ENCODE peak calls at places on chromosomes 3 and 15, in nine cellular contexts. One of them, this sample, is unnamed.

GRCh38 chr3:124963755-124964154 is 29.2 kb upstream of the MUC13 start:
- DNase-seq in astrocyte of the hippocampus: no peak
- DNase-seq in foreskin fibroblast: no peak
- DNase-seq in left colon: peak; percentile 40
- DNase-seq in activated effector memory CD4-positive, alpha-beta T cell treated with Interleukin-2 at 50 U/mL for 16 hours: no peak
- DNase-seq in effector CD4-positive, alpha-beta T cell: no peak
- DNase-seq in stimulated activated CD8-positive, alpha-beta memory T cell treated with anti-CD3 and anti-CD28 coated beads, Interleukin-4, amount 100 ng/mL, for 24 hours: no peak
- DNase-seq in WTC11: no peak
- DNase-seq in stimulated activated CD4-positive, alpha-beta T cell treated with anti-CD3 and anti-CD28 coated beads, Interleukin-1b, Interleukin-23, amount 100 ng/mL, for 1 hour: no peak
- DNase-seq in this sample: no peak

GRCh38 chr15:70974004-70974832 is 81.6 kb downstream of the LRRC49 start:
- DNase-seq in astrocyte of the hippocampus: peak; percentile 67
- DNase-seq in foreskin fibroblast: peak; percentile 41
- DNase-seq in left colon: no peak
- DNase-seq in activated effector memory CD4-positive, alpha-beta T cell treated with Interleukin-2 at 50 U/mL for 16 hours: no peak
- DNase-seq in effector CD4-positive, alpha-beta T cell: no peak
- DNase-seq in stimulated activated CD8-positive, alpha-beta memory T cell treated with anti-CD3 and anti-CD28 coated beads, Interleukin-4, amount 100 ng/mL, for 24 hours: no peak
- DNase-seq in WTC11: no peak
- DNase-seq in stimulated activated CD4-positive, alpha-beta T cell treated with anti-CD3 and anti-CD28 coated beads, Interleukin-1b, Interleukin-23, amount 100 ng/mL, for 1 hour: no peak
- DNase-seq in this sample: no peak

GRCh38 chr3:68997887-68998286 is 15.6 kb downstream of the EOGT start:
- DNase-seq in astrocyte of the hippocampus: no peak
- DNase-seq in foreskin fibroblast: no peak
- DNase-seq in left colon: no peak
- DNase-seq in activated effector memory CD4-positive, alpha-beta T cell treated with Interleukin-2 at 50 U/mL for 16 hours: no peak
- DNase-seq in effector CD4-positive, alpha-beta T cell: no peak
- DNase-seq in stimulated activated CD8-positive, alpha-beta memory T cell treated with anti-CD3 and anti-CD28 coated beads, Interleukin-4, amount 100 ng/mL, for 24 hours: no peak
- DNase-seq in WTC11: no peak
- DNase-seq in stimulated activated CD4-positive, alpha-beta T cell treated with anti-CD3 and anti-CD28 coated beads, Interleukin-1b, Interleukin-23, amount 100 ng/mL, for 1 hour: no peak
- DNase-seq in this sample: no peak

GRCh38 chr3:158958873-158959272 is 157.0 kb downstream of the MFSD1 start:
- DNase-seq in astrocyte of the hippocampus: no peak
- DNase-seq in foreskin fibroblast: no peak
- DNase-seq in left colon: no peak
- DNase-seq in activated effector memory CD4-positive, alpha-beta T cell treated with Interleukin-2 at 50 U/mL for 16 hours: no peak
- DNase-seq in effector CD4-positive, alpha-beta T cell: no peak
- DNase-seq in stimulated activated CD8-positive, alpha-beta memory T cell treated with anti-CD3 and anti-CD28 coated beads, Interleukin-4, amount 100 ng/mL, for 24 hours: no peak
- DNase-seq in WTC11: no peak
- DNase-seq in stimulated activated CD4-positive, alpha-beta T cell treated with anti-CD3 and anti-CD28 coated beads, Interleukin-1b, Interleukin-23, amount 100 ng/mL, for 1 hour: no peak
- DNase-seq in this sample: no peak

GRCh38 chr15:70034596-70034995 is 63.1 kb downstream of the TLE3 start:
- DNase-seq in astrocyte of the hippocampus: no peak
- DNase-seq in foreskin fibroblast: no peak
- DNase-seq in left colon: no peak
- DNase-seq in activated effector memory CD4-positive, alpha-beta T cell treated with Interleukin-2 at 50 U/mL for 16 hours: no peak
- DNase-seq in effector CD4-positive, alpha-beta T cell: no peak
- DNase-seq in stimulated activated CD8-positive, alpha-beta memory T cell treated with anti-CD3 and anti-CD28 coated beads, Interleukin-4, amount 100 ng/mL, for 24 hours: no peak
- DNase-seq in WTC11: no peak
- DNase-seq in stimulated activated CD4-positive, alpha-beta T cell treated with anti-CD3 and anti-CD28 coated beads, Interleukin-1b, Interleukin-23, amount 100 ng/mL, for 1 hour: no peak
- DNase-seq in this sample: no peak

GRCh38 chr3:122802323-122802722 is 7.5 kb downstream of the SLC49A4 start:
- DNase-seq in astrocyte of the hippocampus: no peak
- DNase-seq in foreskin fibroblast: no peak
- DNase-seq in left colon: no peak
- DNase-seq in activated effector memory CD4-positive, alpha-beta T cell treated with Interleukin-2 at 50 U/mL for 16 hours: no peak
- DNase-seq in effector CD4-positive, alpha-beta T cell: no peak
- DNase-seq in stimulated activated CD8-positive, alpha-beta memory T cell treated with anti-CD3 and anti-CD28 coated beads, Interleukin-4, amount 100 ng/mL, for 24 hours: no peak
- DNase-seq in WTC11: no peak
- DNase-seq in stimulated activated CD4-positive, alpha-beta T cell treated with anti-CD3 and anti-CD28 coated beads, Interleukin-1b, Interleukin-23, amount 100 ng/mL, for 1 hour: no peak
- DNase-seq in this sample: no peak

GRCh38 chr3:53798144-53798543 is 48.1 kb downstream of the CHDH start:
- DNase-seq in astrocyte of the hippocampus: no peak
- DNase-seq in foreskin fibroblast: no peak
- DNase-seq in left colon: no peak
- DNase-seq in activated effector memory CD4-positive, alpha-beta T cell treated with Interleukin-2 at 50 U/mL for 16 hours: no peak
- DNase-seq in effector CD4-positive, alpha-beta T cell: no peak
- DNase-seq in stimulated activated CD8-positive, alpha-beta memory T cell treated with anti-CD3 and anti-CD28 coated beads, Interleukin-4, amount 100 ng/mL, for 24 hours: no peak
- DNase-seq in WTC11: no peak
- DNase-seq in stimulated activated CD4-positive, alpha-beta T cell treated with anti-CD3 and anti-CD28 coated beads, Interleukin-1b, Interleukin-23, amount 100 ng/mL, for 1 hour: no peak
- DNase-seq in this sample: no peak

GRCh38 chr3:153901991-153902390 is 219.2 kb upstream of the ARHGEF26 start:
- DNase-seq in astrocyte of the hippocampus: peak; percentile 15
- DNase-seq in foreskin fibroblast: peak; percentile 9
- DNase-seq in left colon: no peak
- DNase-seq in activated effector memory CD4-positive, alpha-beta T cell treated with Interleukin-2 at 50 U/mL for 16 hours: no peak
- DNase-seq in effector CD4-positive, alpha-beta T cell: no peak
- DNase-seq in stimulated activated CD8-positive, alpha-beta memory T cell treated with anti-CD3 and anti-CD28 coated beads, Interleukin-4, amount 100 ng/mL, for 24 hours: no peak
- DNase-seq in WTC11: no peak
- DNase-seq in stimulated activated CD4-positive, alpha-beta T cell treated with anti-CD3 and anti-CD28 coated beads, Interleukin-1b, Interleukin-23, amount 100 ng/mL, for 1 hour: no peak
- DNase-seq in this sample: no peak

GRCh38 chr3:112926000-112926399 is 48.9 kb downstream of the CD200R1 start:
- DNase-seq in astrocyte of the hippocampus: peak; percentile 2
- DNase-seq in foreskin fibroblast: no peak
- DNase-seq in left colon: no peak
- DNase-seq in activated effector memory CD4-positive, alpha-beta T cell treated with Interleukin-2 at 50 U/mL for 16 hours: no peak
- DNase-seq in effector CD4-positive, alpha-beta T cell: no peak
- DNase-seq in stimulated activated CD8-positive, alpha-beta memory T cell treated with anti-CD3 and anti-CD28 coated beads, Interleukin-4, amount 100 ng/mL, for 24 hours: no peak
- DNase-seq in WTC11: no peak
- DNase-seq in stimulated activated CD4-positive, alpha-beta T cell treated with anti-CD3 and anti-CD28 coated beads, Interleukin-1b, Interleukin-23, amount 100 ng/mL, for 1 hour: no peak
- DNase-seq in this sample: no peak

GRCh38 chr3:150761831-150762661 is 923 bp downstream of the SIAH2 start:
- DNase-seq in astrocyte of the hippocampus: peak; percentile 72
- DNase-seq in foreskin fibroblast: peak; percentile 46
- DNase-seq in left colon: peak; percentile 64
- DNase-seq in activated effector memory CD4-positive, alpha-beta T cell treated with Interleukin-2 at 50 U/mL for 16 hours: peak; percentile 25
- DNase-seq in effector CD4-positive, alpha-beta T cell: peak; percentile 13
- DNase-seq in stimulated activated CD8-positive, alpha-beta memory T cell treated with anti-CD3 and anti-CD28 coated beads, Interleukin-4, amount 100 ng/mL, for 24 hours: peak; percentile 21
- DNase-seq in WTC11: peak; percentile 31
- DNase-seq in stimulated activated CD4-positive, alpha-beta T cell treated with anti-CD3 and anti-CD28 coated beads, Interleukin-1b, Interleukin-23, amount 100 ng/mL, for 1 hour: no peak
- DNase-seq in this sample: peak; percentile 22

GRCh38 chr3:4350789-4351163 is 47.6 kb downstream of the SETMAR start:
- DNase-seq in astrocyte of the hippocampus: peak; percentile 75
- DNase-seq in foreskin fibroblast: peak; percentile 32
- DNase-seq in left colon: no peak
- DNase-seq in activated effector memory CD4-positive, alpha-beta T cell treated with Interleukin-2 at 50 U/mL for 16 hours: peak; percentile 9
- DNase-seq in effector CD4-positive, alpha-beta T cell: peak; percentile 31
- DNase-seq in stimulated activated CD8-positive, alpha-beta memory T cell treated with anti-CD3 and anti-CD28 coated beads, Interleukin-4, amount 100 ng/mL, for 24 hours: no peak
- DNase-seq in WTC11: no peak
- DNase-seq in stimulated activated CD4-positive, alpha-beta T cell treated with anti-CD3 and anti-CD28 coated beads, Interleukin-1b, Interleukin-23, amount 100 ng/mL, for 1 hour: peak; percentile 1
- DNase-seq in this sample: peak; percentile 70

GRCh38 chr3:127747751-127748521 is 74.4 kb downstream of the MGLL start:
- DNase-seq in astrocyte of the hippocampus: peak; percentile 86
- DNase-seq in foreskin fibroblast: peak; percentile 94
- DNase-seq in left colon: peak; percentile 55
- DNase-seq in activated effector memory CD4-positive, alpha-beta T cell treated with Interleukin-2 at 50 U/mL for 16 hours: no peak
- DNase-seq in effector CD4-positive, alpha-beta T cell: no peak
- DNase-seq in stimulated activated CD8-positive, alpha-beta memory T cell treated with anti-CD3 and anti-CD28 coated beads, Interleukin-4, amount 100 ng/mL, for 24 hours: no peak
- DNase-seq in WTC11: no peak
- DNase-seq in stimulated activated CD4-positive, alpha-beta T cell treated with anti-CD3 and anti-CD28 coated beads, Interleukin-1b, Interleukin-23, amount 100 ng/mL, for 1 hour: no peak
- DNase-seq in this sample: no peak

GRCh38 chr15:89812126-89812846 is 2.4 kb downstream of the ANPEP start:
- DNase-seq in astrocyte of the hippocampus: no peak
- DNase-seq in foreskin fibroblast: peak; percentile 67
- DNase-seq in left colon: peak; percentile 53
- DNase-seq in activated effector memory CD4-positive, alpha-beta T cell treated with Interleukin-2 at 50 U/mL for 16 hours: no peak
- DNase-seq in effector CD4-positive, alpha-beta T cell: no peak
- DNase-seq in stimulated activated CD8-positive, alpha-beta memory T cell treated with anti-CD3 and anti-CD28 coated beads, Interleukin-4, amount 100 ng/mL, for 24 hours: no peak
- DNase-seq in WTC11: no peak
- DNase-seq in stimulated activated CD4-positive, alpha-beta T cell treated with anti-CD3 and anti-CD28 coated beads, Interleukin-1b, Interleukin-23, amount 100 ng/mL, for 1 hour: no peak
- DNase-seq in this sample: no peak

GRCh38 chr3:4703054-4703480 is 209.9 kb downstream of the ITPR1 start:
- DNase-seq in astrocyte of the hippocampus: no peak
- DNase-seq in foreskin fibroblast: no peak
- DNase-seq in left colon: no peak
- DNase-seq in activated effector memory CD4-positive, alpha-beta T cell treated with Interleukin-2 at 50 U/mL for 16 hours: no peak
- DNase-seq in effector CD4-positive, alpha-beta T cell: no peak
- DNase-seq in stimulated activated CD8-positive, alpha-beta memory T cell treated with anti-CD3 and anti-CD28 coated beads, Interleukin-4, amount 100 ng/mL, for 24 hours: no peak
- DNase-seq in WTC11: no peak
- DNase-seq in stimulated activated CD4-positive, alpha-beta T cell treated with anti-CD3 and anti-CD28 coated beads, Interleukin-1b, Interleukin-23, amount 100 ng/mL, for 1 hour: no peak
- DNase-seq in this sample: no peak

GRCh38 chr3:13318626-13319470 is 101.3 kb downstream of the NUP210 start:
- DNase-seq in astrocyte of the hippocampus: no peak
- DNase-seq in foreskin fibroblast: no peak
- DNase-seq in left colon: no peak
- DNase-seq in activated effector memory CD4-positive, alpha-beta T cell treated with Interleukin-2 at 50 U/mL for 16 hours: no peak
- DNase-seq in effector CD4-positive, alpha-beta T cell: no peak
- DNase-seq in stimulated activated CD8-positive, alpha-beta memory T cell treated with anti-CD3 and anti-CD28 coated beads, Interleukin-4, amount 100 ng/mL, for 24 hours: no peak
- DNase-seq in WTC11: no peak
- DNase-seq in stimulated activated CD4-positive, alpha-beta T cell treated with anti-CD3 and anti-CD28 coated beads, Interleukin-1b, Interleukin-23, amount 100 ng/mL, for 1 hour: no peak
- DNase-seq in this sample: no peak

GRCh38 chr3:142857056-142857455 is 31.8 kb downstream of the PCOLCE2 start:
- DNase-seq in astrocyte of the hippocampus: peak; percentile 20
- DNase-seq in foreskin fibroblast: no peak
- DNase-seq in left colon: peak; percentile 35
- DNase-seq in activated effector memory CD4-positive, alpha-beta T cell treated with Interleukin-2 at 50 U/mL for 16 hours: no peak
- DNase-seq in effector CD4-positive, alpha-beta T cell: no peak
- DNase-seq in stimulated activated CD8-positive, alpha-beta memory T cell treated with anti-CD3 and anti-CD28 coated beads, Interleukin-4, amount 100 ng/mL, for 24 hours: no peak
- DNase-seq in WTC11: peak; percentile 56
- DNase-seq in stimulated activated CD4-positive, alpha-beta T cell treated with anti-CD3 and anti-CD28 coated beads, Interleukin-1b, Interleukin-23, amount 100 ng/mL, for 1 hour: no peak
- DNase-seq in this sample: no peak

GRCh38 chr3:112637700-112638099 is 3.2 kb downstream of the CCDC80 start:
- DNase-seq in astrocyte of the hippocampus: no peak
- DNase-seq in foreskin fibroblast: no peak
- DNase-seq in left colon: no peak
- DNase-seq in activated effector memory CD4-positive, alpha-beta T cell treated with Interleukin-2 at 50 U/mL for 16 hours: no peak
- DNase-seq in effector CD4-positive, alpha-beta T cell: no peak
- DNase-seq in stimulated activated CD8-positive, alpha-beta memory T cell treated with anti-CD3 and anti-CD28 coated beads, Interleukin-4, amount 100 ng/mL, for 24 hours: no peak
- DNase-seq in WTC11: no peak
- DNase-seq in stimulated activated CD4-positive, alpha-beta T cell treated with anti-CD3 and anti-CD28 coated beads, Interleukin-1b, Interleukin-23, amount 100 ng/mL, for 1 hour: no peak
- DNase-seq in this sample: no peak

GRCh38 chr3:425094-425493 is 228.5 kb downstream of the CHL1 start:
- DNase-seq in astrocyte of the hippocampus: peak; percentile 9
- DNase-seq in foreskin fibroblast: no peak
- DNase-seq in left colon: no peak
- DNase-seq in activated effector memory CD4-positive, alpha-beta T cell treated with Interleukin-2 at 50 U/mL for 16 hours: no peak
- DNase-seq in effector CD4-positive, alpha-beta T cell: no peak
- DNase-seq in stimulated activated CD8-positive, alpha-beta memory T cell treated with anti-CD3 and anti-CD28 coated beads, Interleukin-4, amount 100 ng/mL, for 24 hours: no peak
- DNase-seq in WTC11: no peak
- DNase-seq in stimulated activated CD4-positive, alpha-beta T cell treated with anti-CD3 and anti-CD28 coated beads, Interleukin-1b, Interleukin-23, amount 100 ng/mL, for 1 hour: no peak
- DNase-seq in this sample: no peak

GRCh38 chr3:123719785-123720531 is 135.1 kb upstream of the HACD2 start:
- DNase-seq in astrocyte of the hippocampus: peak; percentile 50
- DNase-seq in foreskin fibroblast: no peak
- DNase-seq in left colon: peak; percentile 37
- DNase-seq in activated effector memory CD4-positive, alpha-beta T cell treated with Interleukin-2 at 50 U/mL for 16 hours: no peak
- DNase-seq in effector CD4-positive, alpha-beta T cell: no peak
- DNase-seq in stimulated activated CD8-positive, alpha-beta memory T cell treated with anti-CD3 and anti-CD28 coated beads, Interleukin-4, amount 100 ng/mL, for 24 hours: no peak
- DNase-seq in WTC11: no peak
- DNase-seq in stimulated activated CD4-positive, alpha-beta T cell treated with anti-CD3 and anti-CD28 coated beads, Interleukin-1b, Interleukin-23, amount 100 ng/mL, for 1 hour: no peak
- DNase-seq in this sample: no peak

GRCh38 chr3:50028336-50028735 is 60.4 kb upstream of the RBM5 start:
- DNase-seq in astrocyte of the hippocampus: peak; percentile 92
- DNase-seq in foreskin fibroblast: no peak
- DNase-seq in left colon: no peak
- DNase-seq in activated effector memory CD4-positive, alpha-beta T cell treated with Interleukin-2 at 50 U/mL for 16 hours: no peak
- DNase-seq in effector CD4-positive, alpha-beta T cell: no peak
- DNase-seq in stimulated activated CD8-positive, alpha-beta memory T cell treated with anti-CD3 and anti-CD28 coated beads, Interleukin-4, amount 100 ng/mL, for 24 hours: no peak
- DNase-seq in WTC11: no peak
- DNase-seq in stimulated activated CD4-positive, alpha-beta T cell treated with anti-CD3 and anti-CD28 coated beads, Interleukin-1b, Interleukin-23, amount 100 ng/mL, for 1 hour: no peak
- DNase-seq in this sample: no peak

GRCh38 chr3:133890972-133891644 is 4.6 kb downstream of the RAB6B start:
- DNase-seq in astrocyte of the hippocampus: no peak
- DNase-seq in foreskin fibroblast: no peak
- DNase-seq in left colon: no peak
- DNase-seq in activated effector memory CD4-positive, alpha-beta T cell treated with Interleukin-2 at 50 U/mL for 16 hours: no peak
- DNase-seq in effector CD4-positive, alpha-beta T cell: no peak
- DNase-seq in stimulated activated CD8-positive, alpha-beta memory T cell treated with anti-CD3 and anti-CD28 coated beads, Interleukin-4, amount 100 ng/mL, for 24 hours: no peak
- DNase-seq in WTC11: no peak
- DNase-seq in stimulated activated CD4-positive, alpha-beta T cell treated with anti-CD3 and anti-CD28 coated beads, Interleukin-1b, Interleukin-23, amount 100 ng/mL, for 1 hour: no peak
- DNase-seq in this sample: no peak

GRCh38 chr3:158700559-158700958 is 28.1 kb upstream of the LXN start:
- DNase-seq in astrocyte of the hippocampus: peak; percentile 28
- DNase-seq in foreskin fibroblast: no peak
- DNase-seq in left colon: no peak
- DNase-seq in activated effector memory CD4-positive, alpha-beta T cell treated with Interleukin-2 at 50 U/mL for 16 hours: no peak
- DNase-seq in effector CD4-positive, alpha-beta T cell: no peak
- DNase-seq in stimulated activated CD8-positive, alpha-beta memory T cell treated with anti-CD3 and anti-CD28 coated beads, Interleukin-4, amount 100 ng/mL, for 24 hours: no peak
- DNase-seq in WTC11: no peak
- DNase-seq in stimulated activated CD4-positive, alpha-beta T cell treated with anti-CD3 and anti-CD28 coated beads, Interleukin-1b, Interleukin-23, amount 100 ng/mL, for 1 hour: no peak
- DNase-seq in this sample: no peak

GRCh38 chr3:58899159-58899952 is 150.5 kb downstream of the CFAP20DC start:
- DNase-seq in astrocyte of the hippocampus: peak; percentile 5
- DNase-seq in foreskin fibroblast: peak; percentile 25
- DNase-seq in left colon: peak; percentile 11
- DNase-seq in activated effector memory CD4-positive, alpha-beta T cell treated with Interleukin-2 at 50 U/mL for 16 hours: peak; percentile 3
- DNase-seq in effector CD4-positive, alpha-beta T cell: no peak
- DNase-seq in stimulated activated CD8-positive, alpha-beta memory T cell treated with anti-CD3 and anti-CD28 coated beads, Interleukin-4, amount 100 ng/mL, for 24 hours: peak; percentile 28
- DNase-seq in WTC11: no peak
- DNase-seq in stimulated activated CD4-positive, alpha-beta T cell treated with anti-CD3 and anti-CD28 coated beads, Interleukin-1b, Interleukin-23, amount 100 ng/mL, for 1 hour: no peak
- DNase-seq in this sample: no peak

GRCh38 chr3:150786791-150787190 is 23.8 kb upstream of the SIAH2 start:
- DNase-seq in astrocyte of the hippocampus: peak; percentile 61
- DNase-seq in foreskin fibroblast: no peak
- DNase-seq in left colon: no peak
- DNase-seq in activated effector memory CD4-positive, alpha-beta T cell treated with Interleukin-2 at 50 U/mL for 16 hours: no peak
- DNase-seq in effector CD4-positive, alpha-beta T cell: no peak
- DNase-seq in stimulated activated CD8-positive, alpha-beta memory T cell treated with anti-CD3 and anti-CD28 coated beads, Interleukin-4, amount 100 ng/mL, for 24 hours: no peak
- DNase-seq in WTC11: no peak
- DNase-seq in stimulated activated CD4-positive, alpha-beta T cell treated with anti-CD3 and anti-CD28 coated beads, Interleukin-1b, Interleukin-23, amount 100 ng/mL, for 1 hour: no peak
- DNase-seq in this sample: no peak